ENCODE peak calls at places on chromosome 4, in six cellular contexts. One of them, this sample, is unnamed.

GRCh38 chr4:124095596-124095995 is 616.9 kb downstream of the ANKRD50 start:
- DNase-seq in iris pigment epithelial cell: no peak
- DNase-seq in stimulated activated naive CD8-positive, alpha-beta T cell treated with anti-CD3 and anti-CD28 coated beads, Interleukin-15, Interleukin-2, amounts not matched to agents 100 U/mL and 50 U/mL, for 24 hours: no peak
- DNase-seq in epithelial cell of prostate: no peak
- DNase-seq in stimulated activated CD8-positive, alpha-beta memory T cell treated with anti-CD3 and anti-CD28 coated beads, Interleukin-4, amount 100 ng/mL, for 1 hour: no peak
- DNase-seq in stimulated activated CD4-positive, alpha-beta T cell treated with anti-CD3 and anti-CD28 coated beads, Interleukin-2, amount 100 ng/mL, for 24 hours: no peak
- DNase-seq in this sample: no peak

GRCh38 chr4:151227731-151228130 is 49.2 kb upstream of the PRSS48 start:
- DNase-seq in iris pigment epithelial cell: peak
- DNase-seq in stimulated activated naive CD8-positive, alpha-beta T cell treated with anti-CD3 and anti-CD28 coated beads, Interleukin-15, Interleukin-2, amounts not matched to agents 100 U/mL and 50 U/mL, for 24 hours: no peak
- DNase-seq in epithelial cell of prostate: peak
- DNase-seq in stimulated activated CD8-positive, alpha-beta memory T cell treated with anti-CD3 and anti-CD28 coated beads, Interleukin-4, amount 100 ng/mL, for 1 hour: no peak
- DNase-seq in stimulated activated CD4-positive, alpha-beta T cell treated with anti-CD3 and anti-CD28 coated beads, Interleukin-2, amount 100 ng/mL, for 24 hours: no peak
- DNase-seq in this sample: no peak

GRCh38 chr4:59247032-59247431 is 1953.1 kb upstream of the ADGRL3 start:
- DNase-seq in iris pigment epithelial cell: peak
- DNase-seq in stimulated activated naive CD8-positive, alpha-beta T cell treated with anti-CD3 and anti-CD28 coated beads, Interleukin-15, Interleukin-2, amounts not matched to agents 100 U/mL and 50 U/mL, for 24 hours: no peak
- DNase-seq in epithelial cell of prostate: no peak
- DNase-seq in stimulated activated CD8-positive, alpha-beta memory T cell treated with anti-CD3 and anti-CD28 coated beads, Interleukin-4, amount 100 ng/mL, for 1 hour: no peak
- DNase-seq in stimulated activated CD4-positive, alpha-beta T cell treated with anti-CD3 and anti-CD28 coated beads, Interleukin-2, amount 100 ng/mL, for 24 hours: no peak
- DNase-seq in this sample: no peak

GRCh38 chr4:11543710-11544109 is 115.0 kb upstream of the HS3ST1 start:
- DNase-seq in iris pigment epithelial cell: peak
- DNase-seq in stimulated activated naive CD8-positive, alpha-beta T cell treated with anti-CD3 and anti-CD28 coated beads, Interleukin-15, Interleukin-2, amounts not matched to agents 100 U/mL and 50 U/mL, for 24 hours: no peak
- DNase-seq in epithelial cell of prostate: peak
- DNase-seq in stimulated activated CD8-positive, alpha-beta memory T cell treated with anti-CD3 and anti-CD28 coated beads, Interleukin-4, amount 100 ng/mL, for 1 hour: no peak
- DNase-seq in stimulated activated CD4-positive, alpha-beta T cell treated with anti-CD3 and anti-CD28 coated beads, Interleukin-2, amount 100 ng/mL, for 24 hours: no peak
- DNase-seq in this sample: no peak

GRCh38 chr4:82892467-82892802 is 1.5 kb upstream of the SEC31A start:
- DNase-seq in iris pigment epithelial cell: no peak
- DNase-seq in stimulated activated naive CD8-positive, alpha-beta T cell treated with anti-CD3 and anti-CD28 coated beads, Interleukin-15, Interleukin-2, amounts not matched to agents 100 U/mL and 50 U/mL, for 24 hours: no peak
- DNase-seq in epithelial cell of prostate: no peak
- DNase-seq in stimulated activated CD8-positive, alpha-beta memory T cell treated with anti-CD3 and anti-CD28 coated beads, Interleukin-4, amount 100 ng/mL, for 1 hour: no peak
- DNase-seq in stimulated activated CD4-positive, alpha-beta T cell treated with anti-CD3 and anti-CD28 coated beads, Interleukin-2, amount 100 ng/mL, for 24 hours: no peak
- DNase-seq in this sample: no peak

GRCh38 chr4:89336818-89337395 is 29.3 kb upstream of the GPRIN3 start:
- DNase-seq in iris pigment epithelial cell: no peak
- DNase-seq in stimulated activated naive CD8-positive, alpha-beta T cell treated with anti-CD3 and anti-CD28 coated beads, Interleukin-15, Interleukin-2, amounts not matched to agents 100 U/mL and 50 U/mL, for 24 hours: no peak
- DNase-seq in epithelial cell of prostate: no peak
- DNase-seq in stimulated activated CD8-positive, alpha-beta memory T cell treated with anti-CD3 and anti-CD28 coated beads, Interleukin-4, amount 100 ng/mL, for 1 hour: no peak
- DNase-seq in stimulated activated CD4-positive, alpha-beta T cell treated with anti-CD3 and anti-CD28 coated beads, Interleukin-2, amount 100 ng/mL, for 24 hours: no peak
- DNase-seq in this sample: no peak

GRCh38 chr4:55509272-55509671 is 37.4 kb downstream of the CLOCK start:
- DNase-seq in iris pigment epithelial cell: peak
- DNase-seq in stimulated activated naive CD8-positive, alpha-beta T cell treated with anti-CD3 and anti-CD28 coated beads, Interleukin-15, Interleukin-2, amounts not matched to agents 100 U/mL and 50 U/mL, for 24 hours: no peak
- DNase-seq in epithelial cell of prostate: no peak
- DNase-seq in stimulated activated CD8-positive, alpha-beta memory T cell treated with anti-CD3 and anti-CD28 coated beads, Interleukin-4, amount 100 ng/mL, for 1 hour: no peak
- DNase-seq in stimulated activated CD4-positive, alpha-beta T cell treated with anti-CD3 and anti-CD28 coated beads, Interleukin-2, amount 100 ng/mL, for 24 hours: no peak
- DNase-seq in this sample: no peak

GRCh38 chr4:184728858-184729257 is 5.0 kb downstream of the CENPU start:
- DNase-seq in iris pigment epithelial cell: peak
- DNase-seq in stimulated activated naive CD8-positive, alpha-beta T cell treated with anti-CD3 and anti-CD28 coated beads, Interleukin-15, Interleukin-2, amounts not matched to agents 100 U/mL and 50 U/mL, for 24 hours: no peak
- DNase-seq in epithelial cell of prostate: no peak
- DNase-seq in stimulated activated CD8-positive, alpha-beta memory T cell treated with anti-CD3 and anti-CD28 coated beads, Interleukin-4, amount 100 ng/mL, for 1 hour: no peak
- DNase-seq in stimulated activated CD4-positive, alpha-beta T cell treated with anti-CD3 and anti-CD28 coated beads, Interleukin-2, amount 100 ng/mL, for 24 hours: no peak
- DNase-seq in this sample: no peak

GRCh38 chr4:39349326-39349725 is 16.8 kb downstream of the RFC1 start:
- DNase-seq in iris pigment epithelial cell: no peak
- DNase-seq in stimulated activated naive CD8-positive, alpha-beta T cell treated with anti-CD3 and anti-CD28 coated beads, Interleukin-15, Interleukin-2, amounts not matched to agents 100 U/mL and 50 U/mL, for 24 hours: no peak
- DNase-seq in epithelial cell of prostate: no peak
- DNase-seq in stimulated activated CD8-positive, alpha-beta memory T cell treated with anti-CD3 and anti-CD28 coated beads, Interleukin-4, amount 100 ng/mL, for 1 hour: no peak
- DNase-seq in stimulated activated CD4-positive, alpha-beta T cell treated with anti-CD3 and anti-CD28 coated beads, Interleukin-2, amount 100 ng/mL, for 24 hours: no peak
- DNase-seq in this sample: no peak

GRCh38 chr4:123599920-123600394 is 203.4 kb downstream of the SPRY1 start:
- DNase-seq in iris pigment epithelial cell: peak
- DNase-seq in stimulated activated naive CD8-positive, alpha-beta T cell treated with anti-CD3 and anti-CD28 coated beads, Interleukin-15, Interleukin-2, amounts not matched to agents 100 U/mL and 50 U/mL, for 24 hours: peak
- DNase-seq in epithelial cell of prostate: no peak
- DNase-seq in stimulated activated CD8-positive, alpha-beta memory T cell treated with anti-CD3 and anti-CD28 coated beads, Interleukin-4, amount 100 ng/mL, for 1 hour: peak
- DNase-seq in stimulated activated CD4-positive, alpha-beta T cell treated with anti-CD3 and anti-CD28 coated beads, Interleukin-2, amount 100 ng/mL, for 24 hours: peak
- DNase-seq in this sample: no peak

GRCh38 chr4:87058272-87059073 is 123.7 kb downstream of the AFF1 start:
- DNase-seq in iris pigment epithelial cell: no peak
- DNase-seq in stimulated activated naive CD8-positive, alpha-beta T cell treated with anti-CD3 and anti-CD28 coated beads, Interleukin-15, Interleukin-2, amounts not matched to agents 100 U/mL and 50 U/mL, for 24 hours: peak
- DNase-seq in epithelial cell of prostate: no peak
- DNase-seq in stimulated activated CD8-positive, alpha-beta memory T cell treated with anti-CD3 and anti-CD28 coated beads, Interleukin-4, amount 100 ng/mL, for 1 hour: no peak
- DNase-seq in stimulated activated CD4-positive, alpha-beta T cell treated with anti-CD3 and anti-CD28 coated beads, Interleukin-2, amount 100 ng/mL, for 24 hours: peak
- DNase-seq in this sample: no peak

GRCh38 chr4:5928241-5928640 is 35.4 kb upstream of the CRMP1 start:
- DNase-seq in iris pigment epithelial cell: no peak
- DNase-seq in stimulated activated naive CD8-positive, alpha-beta T cell treated with anti-CD3 and anti-CD28 coated beads, Interleukin-15, Interleukin-2, amounts not matched to agents 100 U/mL and 50 U/mL, for 24 hours: no peak
- DNase-seq in epithelial cell of prostate: no peak
- DNase-seq in stimulated activated CD8-positive, alpha-beta memory T cell treated with anti-CD3 and anti-CD28 coated beads, Interleukin-4, amount 100 ng/mL, for 1 hour: no peak
- DNase-seq in stimulated activated CD4-positive, alpha-beta T cell treated with anti-CD3 and anti-CD28 coated beads, Interleukin-2, amount 100 ng/mL, for 24 hours: no peak
- DNase-seq in this sample: no peak

GRCh38 chr4:32337403-32337802 is 1617.2 kb downstream of the PCDH7 start:
- DNase-seq in iris pigment epithelial cell: no peak
- DNase-seq in stimulated activated naive CD8-positive, alpha-beta T cell treated with anti-CD3 and anti-CD28 coated beads, Interleukin-15, Interleukin-2, amounts not matched to agents 100 U/mL and 50 U/mL, for 24 hours: no peak
- DNase-seq in epithelial cell of prostate: no peak
- DNase-seq in stimulated activated CD8-positive, alpha-beta memory T cell treated with anti-CD3 and anti-CD28 coated beads, Interleukin-4, amount 100 ng/mL, for 1 hour: no peak
- DNase-seq in stimulated activated CD4-positive, alpha-beta T cell treated with anti-CD3 and anti-CD28 coated beads, Interleukin-2, amount 100 ng/mL, for 24 hours: no peak
- DNase-seq in this sample: no peak

GRCh38 chr4:123363729-123364128 is 32.9 kb upstream of the SPRY1 start:
- DNase-seq in iris pigment epithelial cell: no peak
- DNase-seq in stimulated activated naive CD8-positive, alpha-beta T cell treated with anti-CD3 and anti-CD28 coated beads, Interleukin-15, Interleukin-2, amounts not matched to agents 100 U/mL and 50 U/mL, for 24 hours: no peak
- DNase-seq in epithelial cell of prostate: no peak
- DNase-seq in stimulated activated CD8-positive, alpha-beta memory T cell treated with anti-CD3 and anti-CD28 coated beads, Interleukin-4, amount 100 ng/mL, for 1 hour: no peak
- DNase-seq in stimulated activated CD4-positive, alpha-beta T cell treated with anti-CD3 and anti-CD28 coated beads, Interleukin-2, amount 100 ng/mL, for 24 hours: no peak
- DNase-seq in this sample: no peak

GRCh38 chr4:23972202-23972601 is 82.4 kb upstream of the PPARGC1A start:
- DNase-seq in iris pigment epithelial cell: no peak
- DNase-seq in stimulated activated naive CD8-positive, alpha-beta T cell treated with anti-CD3 and anti-CD28 coated beads, Interleukin-15, Interleukin-2, amounts not matched to agents 100 U/mL and 50 U/mL, for 24 hours: no peak
- DNase-seq in epithelial cell of prostate: no peak
- DNase-seq in stimulated activated CD8-positive, alpha-beta memory T cell treated with anti-CD3 and anti-CD28 coated beads, Interleukin-4, amount 100 ng/mL, for 1 hour: no peak
- DNase-seq in stimulated activated CD4-positive, alpha-beta T cell treated with anti-CD3 and anti-CD28 coated beads, Interleukin-2, amount 100 ng/mL, for 24 hours: no peak
- DNase-seq in this sample: no peak

GRCh38 chr4:3830774-3831528 is 64.8 kb downstream of the ADRA2C start:
- DNase-seq in iris pigment epithelial cell: no peak
- DNase-seq in stimulated activated naive CD8-positive, alpha-beta T cell treated with anti-CD3 and anti-CD28 coated beads, Interleukin-15, Interleukin-2, amounts not matched to agents 100 U/mL and 50 U/mL, for 24 hours: no peak
- DNase-seq in epithelial cell of prostate: no peak
- DNase-seq in stimulated activated CD8-positive, alpha-beta memory T cell treated with anti-CD3 and anti-CD28 coated beads, Interleukin-4, amount 100 ng/mL, for 1 hour: no peak
- DNase-seq in stimulated activated CD4-positive, alpha-beta T cell treated with anti-CD3 and anti-CD28 coated beads, Interleukin-2, amount 100 ng/mL, for 24 hours: no peak
- DNase-seq in this sample: no peak

GRCh38 chr4:183136880-183137279 is 37.8 kb downstream of the WWC2 start:
- DNase-seq in iris pigment epithelial cell: peak
- DNase-seq in stimulated activated naive CD8-positive, alpha-beta T cell treated with anti-CD3 and anti-CD28 coated beads, Interleukin-15, Interleukin-2, amounts not matched to agents 100 U/mL and 50 U/mL, for 24 hours: no peak
- DNase-seq in epithelial cell of prostate: no peak
- DNase-seq in stimulated activated CD8-positive, alpha-beta memory T cell treated with anti-CD3 and anti-CD28 coated beads, Interleukin-4, amount 100 ng/mL, for 1 hour: no peak
- DNase-seq in stimulated activated CD4-positive, alpha-beta T cell treated with anti-CD3 and anti-CD28 coated beads, Interleukin-2, amount 100 ng/mL, for 24 hours: no peak
- DNase-seq in this sample: no peak

GRCh38 chr4:120692964-120693363 is 229.6 kb downstream of the PRDM5 start:
- DNase-seq in iris pigment epithelial cell: peak
- DNase-seq in stimulated activated naive CD8-positive, alpha-beta T cell treated with anti-CD3 and anti-CD28 coated beads, Interleukin-15, Interleukin-2, amounts not matched to agents 100 U/mL and 50 U/mL, for 24 hours: no peak
- DNase-seq in epithelial cell of prostate: peak
- DNase-seq in stimulated activated CD8-positive, alpha-beta memory T cell treated with anti-CD3 and anti-CD28 coated beads, Interleukin-4, amount 100 ng/mL, for 1 hour: no peak
- DNase-seq in stimulated activated CD4-positive, alpha-beta T cell treated with anti-CD3 and anti-CD28 coated beads, Interleukin-2, amount 100 ng/mL, for 24 hours: no peak
- DNase-seq in this sample: no peak

GRCh38 chr4:80074651-80075050 is 1.6 kb upstream of the ANTXR2 start:
- DNase-seq in iris pigment epithelial cell: no peak
- DNase-seq in stimulated activated naive CD8-positive, alpha-beta T cell treated with anti-CD3 and anti-CD28 coated beads, Interleukin-15, Interleukin-2, amounts not matched to agents 100 U/mL and 50 U/mL, for 24 hours: no peak
- DNase-seq in epithelial cell of prostate: no peak
- DNase-seq in stimulated activated CD8-positive, alpha-beta memory T cell treated with anti-CD3 and anti-CD28 coated beads, Interleukin-4, amount 100 ng/mL, for 1 hour: no peak
- DNase-seq in stimulated activated CD4-positive, alpha-beta T cell treated with anti-CD3 and anti-CD28 coated beads, Interleukin-2, amount 100 ng/mL, for 24 hours: no peak
- DNase-seq in this sample: no peak

GRCh38 chr4:143482753-143483362 is 30.6 kb upstream of the SMARCA5 start:
- DNase-seq in iris pigment epithelial cell: peak
- DNase-seq in stimulated activated naive CD8-positive, alpha-beta T cell treated with anti-CD3 and anti-CD28 coated beads, Interleukin-15, Interleukin-2, amounts not matched to agents 100 U/mL and 50 U/mL, for 24 hours: peak
- DNase-seq in epithelial cell of prostate: no peak
- DNase-seq in stimulated activated CD8-positive, alpha-beta memory T cell treated with anti-CD3 and anti-CD28 coated beads, Interleukin-4, amount 100 ng/mL, for 1 hour: no peak
- DNase-seq in stimulated activated CD4-positive, alpha-beta T cell treated with anti-CD3 and anti-CD28 coated beads, Interleukin-2, amount 100 ng/mL, for 24 hours: no peak
- DNase-seq in this sample: no peak

GRCh38 chr4:153115322-153116100 is 88.7 kb upstream of the TRIM2 start:
- DNase-seq in iris pigment epithelial cell: peak
- DNase-seq in stimulated activated naive CD8-positive, alpha-beta T cell treated with anti-CD3 and anti-CD28 coated beads, Interleukin-15, Interleukin-2, amounts not matched to agents 100 U/mL and 50 U/mL, for 24 hours: peak
- DNase-seq in epithelial cell of prostate: peak
- DNase-seq in stimulated activated CD8-positive, alpha-beta memory T cell treated with anti-CD3 and anti-CD28 coated beads, Interleukin-4, amount 100 ng/mL, for 1 hour: peak
- DNase-seq in stimulated activated CD4-positive, alpha-beta T cell treated with anti-CD3 and anti-CD28 coated beads, Interleukin-2, amount 100 ng/mL, for 24 hours: peak
- DNase-seq in this sample: no peak

GRCh38 chr4:150746156-150746555 is 164.2 kb downstream of the MAB21L2 start:
- DNase-seq in iris pigment epithelial cell: peak
- DNase-seq in stimulated activated naive CD8-positive, alpha-beta T cell treated with anti-CD3 and anti-CD28 coated beads, Interleukin-15, Interleukin-2, amounts not matched to agents 100 U/mL and 50 U/mL, for 24 hours: no peak
- DNase-seq in epithelial cell of prostate: no peak
- DNase-seq in stimulated activated CD8-positive, alpha-beta memory T cell treated with anti-CD3 and anti-CD28 coated beads, Interleukin-4, amount 100 ng/mL, for 1 hour: no peak
- DNase-seq in stimulated activated CD4-positive, alpha-beta T cell treated with anti-CD3 and anti-CD28 coated beads, Interleukin-2, amount 100 ng/mL, for 24 hours: no peak
- DNase-seq in this sample: no peak

GRCh38 chr4:53706422-53707032 is 115.2 kb upstream of the LNX1 start:
- DNase-seq in iris pigment epithelial cell: peak
- DNase-seq in stimulated activated naive CD8-positive, alpha-beta T cell treated with anti-CD3 and anti-CD28 coated beads, Interleukin-15, Interleukin-2, amounts not matched to agents 100 U/mL and 50 U/mL, for 24 hours: no peak
- DNase-seq in epithelial cell of prostate: no peak
- DNase-seq in stimulated activated CD8-positive, alpha-beta memory T cell treated with anti-CD3 and anti-CD28 coated beads, Interleukin-4, amount 100 ng/mL, for 1 hour: no peak
- DNase-seq in stimulated activated CD4-positive, alpha-beta T cell treated with anti-CD3 and anti-CD28 coated beads, Interleukin-2, amount 100 ng/mL, for 24 hours: no peak
- DNase-seq in this sample: no peak

This sample was measured in esophagus squamous epithelium.